ENCODE peak calls at places on chromosomes 11 and 22, in five cellular contexts. J is IMR-90, D is sigmoid colon, Q is GM12878, P is left ventricle myocardium inferior. E is an unnamed sample.

GRCh38 chr11:123065634-123066033 is 3.7 kb upstream of the HSPA8 start:
- DNase-seq in D (no peak), P (no peak), J (peak; percentile 82), Q (no peak), E (no peak)

GRCh38 chr22:36510966-36511881 is 4.4 kb upstream of the FOXRED2 start:
- DNase-seq in D (no peak), J (peak; percentile 51), P (no peak), Q (no peak), E (peak; percentile 50)

GRCh38 chr11:65546217-65546958 is 11.8 kb downstream of the LTBP3 start:
- DNase-seq in J (no peak), P (peak; percentile 77), Q (no peak), D (peak; percentile 90), E (no peak)

GRCh38 chr11:93123351-93123898 is 74.4 kb downstream of the SLC36A4 start:
- DNase-seq in J (peak; percentile 54), Q (no peak), P (peak; percentile 53), D (no peak), E (no peak)

GRCh38 chr22:43848366-43849171 is 13.7 kb downstream of the SULT4A1 start:
- DNase-seq in P (peak; percentile 36), J (peak; percentile 52), D (peak; percentile 43), Q (no peak), E (no peak)

GRCh38 chr11:107776062-107776461 is 64.2 kb upstream of the SLN start:
- DNase-seq in P (no peak), Q (no peak), J (no peak), D (no peak), E (no peak)

GRCh38 chr22:36884314-36885158 is 23.7 kb downstream of the NCF4 start:
- DNase-seq in P (no peak), Q (no peak), J (no peak), D (no peak), E (no peak)

GRCh38 chr11:117010808-117011540 is 87.3 kb downstream of the SIK3 start:
- DNase-seq in P (no peak), D (no peak), Q (no peak), J (peak; percentile 92), E (no peak)

GRCh38 chr11:30595929-30596328 is 9.8 kb upstream of the MPPED2 start:
- DNase-seq in D (no peak), Q (no peak), J (no peak), P (no peak), E (no peak)

GRCh38 chr11:115613986-115614625 is 109.9 kb upstream of the CADM1 start:
- DNase-seq in D (no peak), P (no peak), Q (no peak), J (peak; percentile 90), E (peak; percentile 65)

GRCh38 chr22:32698926-32699619 is 102.4 kb upstream of the TIMP3 start:
- DNase-seq in Q (no peak), D (peak; percentile 80), J (no peak), P (peak; percentile 78), E (no peak)

GRCh38 chr11:126607374-126607773 is 251.9 kb downstream of the ST3GAL4 start:
- DNase-seq in D (no peak), J (peak; percentile 66), P (no peak), Q (no peak), E (no peak)

GRCh38 chr22:40040927-40041326 is 46.2 kb downstream of the FAM83F start:
- DNase-seq in D (peak; percentile 80), Q (no peak), J (no peak), P (peak; percentile 57), E (peak; percentile 16)

GRCh38 chr22:22682807-22683667 is 38.6 kb downstream of the GGTLC2 start:
- DNase-seq in P (no peak), Q (no peak), J (peak; percentile 65), D (no peak), E (no peak)

GRCh38 chr11:57116654-57117053 is 65.1 kb upstream of the LRRC55 start:
- DNase-seq in P (peak; percentile 19), J (peak; percentile 44), Q (no peak), D (no peak), E (no peak)

GRCh38 chr11:11514246-11514645 is 107.6 kb downstream of the GALNT18 start:
- DNase-seq in D (no peak), Q (no peak), P (no peak), J (no peak), E (no peak)

GRCh38 chr11:107851704-107852315 is 6.8 kb downstream of the SLC35F2 start:
- DNase-seq in Q (no peak), P (no peak), D (no peak), J (no peak), E (no peak)

GRCh38 chr11:14927146-14927545 is 35.1 kb upstream of the CYP2R1 start:
- DNase-seq in D (no peak), J (peak; percentile 5), Q (no peak), P (no peak), E (no peak)

GRCh38 chr22:40436460-40437431 is 66.4 kb downstream of the SGSM3 start:
- DNase-seq in P (peak; percentile 41), D (no peak), Q (peak; percentile 88), J (peak; percentile 74), E (peak; percentile 21)

GRCh38 chr11:120337133-120337895 is 1.1 kb downstream of the ARHGEF12 start:
- DNase-seq in P (peak; percentile 45), J (no peak), D (peak; percentile 68), Q (no peak), E (no peak)

GRCh38 chr11:100991541-100991940 is 138.1 kb downstream of the PGR start:
- DNase-seq in P (no peak), D (no peak), Q (no peak), J (peak; percentile 44), E (no peak)

DNA sequence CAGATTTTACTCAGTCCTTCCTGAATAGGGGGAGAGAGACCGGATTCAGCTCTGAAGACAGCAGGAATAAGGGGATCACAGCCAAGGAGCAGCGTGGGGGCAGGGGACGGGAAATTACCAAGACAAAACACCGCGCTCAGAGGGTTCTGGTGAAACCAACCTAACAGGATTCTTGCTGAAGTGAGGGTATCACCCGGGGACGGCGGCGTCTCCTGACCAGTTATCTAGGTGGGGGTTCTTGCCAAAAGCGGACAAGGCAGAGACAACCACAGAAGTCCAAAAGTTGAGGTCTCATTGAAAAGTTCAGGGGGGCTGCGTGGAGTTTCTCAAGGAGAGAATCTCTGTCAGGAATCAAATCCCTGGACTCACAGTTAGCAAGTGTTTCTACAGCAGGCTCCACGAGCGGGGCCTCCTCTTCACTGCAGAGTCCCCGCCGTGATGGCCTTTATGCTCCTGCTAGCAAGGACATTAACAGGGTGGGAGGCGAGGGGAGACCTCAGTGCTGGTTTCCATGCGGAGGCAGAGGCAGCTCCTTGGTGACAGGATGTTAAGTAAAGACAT is 291.0 kb downstream of the BRD1 start:
- DNase-seq in P (no peak), J (no peak), Q (no peak), D (peak; percentile 57), E (no peak)
- H3K4me3 ChIP-seq in P (no peak overlapping the region), J (no peak overlapping the region), Q (no peak overlapping the region), D (no peak overlapping the region), E (no peak overlapping the region)

DNA sequence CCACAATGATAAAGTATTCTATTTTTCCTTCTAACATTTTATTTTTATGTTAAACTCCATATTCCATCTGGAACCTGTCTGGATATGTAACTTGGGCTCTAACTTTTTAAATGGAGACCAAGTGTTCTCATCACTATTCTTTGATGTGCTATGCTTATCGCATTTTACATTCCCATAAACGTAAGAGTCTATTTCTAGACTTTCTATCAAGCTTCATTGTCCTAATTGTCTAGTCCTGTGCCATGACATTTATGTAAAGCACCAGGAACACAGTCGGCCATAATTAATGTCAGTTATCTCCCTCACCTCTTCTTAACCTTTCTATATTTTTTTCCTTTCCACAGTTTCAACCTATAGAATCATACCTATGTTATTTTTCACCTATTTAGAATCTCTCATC is 113.9 kb upstream of the TEAD1 start:
- DNase-seq in D (no peak), P (no peak), J (no peak), Q (no peak), E (no peak)
- TF ChIP-seq CTCF in D (no peak), P (no peak), J (no peak), Q (no peak), E (no peak)

DNA sequence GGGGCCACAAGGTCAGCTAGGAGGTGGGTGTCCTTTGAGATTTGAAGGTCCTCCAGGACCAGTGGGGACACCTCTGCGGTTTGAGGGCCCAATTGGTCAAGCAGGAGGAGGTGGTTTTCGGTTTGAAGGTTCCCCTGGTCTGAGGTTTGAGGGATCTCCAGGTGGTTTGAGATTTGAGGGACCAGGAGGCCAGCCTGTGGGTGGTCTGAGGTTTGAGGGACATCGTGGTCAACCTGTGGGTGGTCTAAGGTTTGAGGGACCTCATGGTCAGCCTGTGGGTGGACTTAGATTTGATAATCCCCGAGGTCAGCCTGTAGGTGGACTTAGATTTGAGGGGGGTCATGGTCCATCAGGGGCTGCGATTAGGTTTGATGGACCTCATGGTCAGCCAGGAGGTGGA is 11.8 kb downstream of the PCF11 start:
- DNase-seq in Q (no peak), P (no peak), D (no peak), J (no peak), E (no peak)
- H3K36me3 ChIP-seq in Q (peaks cover 14% of the 10 kb centered on the region), P (peaks cover 94% of the 10 kb centered on the region), D (peaks cover 20% of the 10 kb centered on the region), J (peaks cover 46% of the 10 kb centered on the region), E (peaks cover 3% of the 10 kb centered on the region)

DNA sequence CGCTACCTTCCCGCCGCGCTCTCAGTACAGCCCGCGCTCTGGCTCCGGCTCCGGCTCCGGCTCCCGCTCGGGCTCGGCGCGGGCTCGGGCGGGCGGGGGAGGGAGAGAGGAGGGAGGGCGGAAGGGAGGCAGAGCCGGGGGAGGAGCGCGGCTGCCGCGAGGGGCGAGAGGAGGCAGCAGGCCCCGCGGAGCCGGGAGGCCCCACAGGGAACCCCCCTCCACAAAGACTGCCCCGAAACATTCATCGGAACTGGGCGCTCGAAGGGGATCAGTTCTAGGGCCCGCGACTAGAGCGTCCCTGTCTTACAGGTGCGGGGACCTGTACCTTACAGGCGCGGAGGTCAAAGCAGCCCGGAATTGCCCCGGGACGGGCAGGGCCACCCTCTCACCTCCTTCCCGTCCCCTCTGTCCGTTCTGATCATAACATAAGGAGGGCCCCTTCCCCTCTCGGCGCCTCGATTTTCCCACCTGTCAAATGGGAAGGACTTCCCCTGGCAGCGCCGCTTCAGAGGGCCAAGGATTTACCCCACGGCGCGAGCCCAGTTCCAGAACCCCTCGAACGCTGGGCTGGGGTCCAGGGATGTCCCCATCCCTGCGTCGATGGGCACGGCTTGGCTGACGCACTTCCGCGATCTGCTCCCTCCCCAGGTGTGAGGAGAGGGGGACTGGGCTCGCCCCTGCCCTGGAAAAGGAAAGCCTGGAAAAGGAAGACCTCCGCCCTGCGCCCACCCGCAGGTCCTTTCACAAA is at the start of gene SHISA8:
- DNase-seq in J (peak; percentile 7), Q (no peak), D (no peak), P (peak; percentile 47), E (no peak)
- H3K4me3 ChIP-seq in J (no peak within 1 kb of the TSS), Q (peak within 1 kb of the TSS; percentile 55), D (peak within 1 kb of the TSS; percentile 45), P (peak within 1 kb of the TSS; percentile 65), E (peak within 1 kb of the TSS; percentile 4)

DNA sequence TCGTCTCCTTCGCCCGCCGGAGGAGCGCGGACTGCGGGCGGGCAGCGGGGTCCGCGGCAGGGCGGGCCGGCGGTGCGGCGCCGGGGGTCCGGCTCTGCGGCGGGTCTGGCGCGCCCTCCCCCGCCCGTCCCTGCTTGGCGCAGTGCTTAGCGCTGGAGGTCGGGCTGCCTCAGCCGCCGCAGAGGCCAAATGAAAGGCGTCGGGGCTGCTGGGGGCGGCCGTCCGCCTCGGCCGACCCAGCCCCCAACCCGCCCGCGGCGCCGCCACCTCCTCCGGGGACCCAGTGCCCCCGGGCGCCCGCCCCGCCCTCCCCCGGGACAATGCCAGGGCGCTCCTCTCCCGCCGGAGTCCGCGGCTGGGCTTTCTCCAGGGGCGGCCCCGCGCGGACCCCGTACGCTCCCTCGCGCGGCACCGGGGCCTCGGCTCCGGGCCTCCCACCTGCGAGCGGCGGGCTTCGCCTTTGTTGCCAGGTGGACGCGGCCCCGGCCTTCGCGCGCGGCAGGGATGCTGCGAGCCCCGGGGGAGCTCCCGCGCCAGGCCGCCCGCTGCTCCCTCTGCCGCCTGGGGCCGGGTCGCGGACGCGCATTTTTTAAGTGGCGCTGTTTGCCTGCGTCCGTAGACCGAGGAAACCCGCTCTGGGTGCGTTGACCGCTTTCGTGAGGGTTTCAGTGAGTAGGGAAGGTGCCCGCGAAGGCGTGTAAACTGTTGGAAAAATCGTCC is 575 bp downstream of the APLP2 start:
- DNase-seq in P (peak; percentile 42), D (peak; percentile 77), Q (no peak), J (peak; percentile 13), E (no peak)
- TF ChIP-seq CTCF in P (peak; percentile 21), D (no peak), Q (peak; percentile 16), J (peak; percentile 17), E (no peak)